ENCODE peak calls at places on chromosomes 2 and 18, in five cellular contexts. Q, N, F, X and D are unnamed samples. For H3K4me1, the result is how much of the 10 kb centered on the place peaks cover.

GRCh38 chr2:235966932-235967331 is 201.3 kb downstream of the GBX2 start:
- DNase-seq in Q (no peak), N (no peak), F (no peak), X (no peak), D (no peak)

GRCh38 chr2:159904565-159905281 is 106.7 kb upstream of the CD302 start:
- DNase-seq in Q (peak), N (peak), F (peak), X (peak), D (no peak)

GRCh38 chr2:232888839-232889529 is 18.9 kb downstream of the SNORC start:
- DNase-seq in Q (no peak), N (no peak), F (no peak), X (peak), D (no peak)

GRCh38 chr2:67838205-67838604 is 224.6 kb downstream of the C1D start:
- DNase-seq in Q (no peak), N (no peak), F (no peak), X (no peak), D (peak)

GRCh38 chr2:79627237-79627636 is 114.4 kb downstream of the CTNNA2 start:
- DNase-seq in Q (no peak), N (no peak), F (no peak), X (no peak), D (no peak)

GRCh38 chr2:28150994-28151393 is 241.7 kb upstream of the FOSL2 start:
- DNase-seq in Q (no peak), N (no peak), F (no peak), X (no peak), D (no peak)

GRCh38 chr2:33213244-33213643 is 263.2 kb upstream of the RASGRP3 start:
- DNase-seq in Q (peak), N (no peak), F (no peak), X (no peak), D (no peak)

GRCh38 chr18:66752733-66753132 is 148.8 kb upstream of the CDH19 start:
- DNase-seq in Q (no peak), N (no peak), F (no peak), X (no peak), D (no peak)

GRCh38 chr2:241139531-241140444 is 9.5 kb downstream of the PASK start:
- DNase-seq in Q (no peak), N (no peak), F (no peak), X (no peak), D (no peak)

GRCh38 chr2:23685201-23685600 is 241.7 kb downstream of the ATAD2B start:
- DNase-seq in Q (no peak), N (no peak), F (no peak), X (no peak), D (no peak)

GRCh38 chr2:105744091-105744908 is 412 bp upstream of the NCK2 start:
- DNase-seq in Q (peak), N (peak), F (peak), X (peak), D (no peak)

GRCh38 chr18:74065366-74065765 is 82.3 kb downstream of the FBXO15 start:
- DNase-seq in Q (no peak), N (no peak), F (no peak), X (no peak), D (no peak)

GRCh38 chr2:254231-254630 is 9.6 kb downstream of the SH3YL1 start:
- DNase-seq in Q (no peak), N (no peak), F (no peak), X (no peak), D (no peak)

GRCh38 chr18:63708650-63709049 is 5.9 kb downstream of the SERPINB11 start:
- DNase-seq in Q (peak), N (no peak), F (no peak), X (no peak), D (no peak)

GRCh38 chr2:84458436-84459027 is 548 bp downstream of the SUCLG1 start:
- DNase-seq in Q (peak), N (no peak), F (no peak), X (no peak), D (no peak)

GRCh38 chr18:23231340-23232021 is 96.2 kb downstream of the CABLES1 start:
- DNase-seq in Q (peak), N (peak), F (peak), X (peak), D (no peak)

GRCh38 chr2:127654084-127654837 is 8.3 kb downstream of the GPR17 start:
- DNase-seq in Q (no peak), N (no peak), F (no peak), X (no peak), D (no peak)

GRCh38 chr2:37153224-37153623 is 3.6 kb downstream of the EIF2AK2 start:
- DNase-seq in Q (no peak), N (no peak), F (no peak), X (no peak), D (no peak)

GRCh38 chr2:155546715-155547555 is 785.6 kb downstream of the NR4A2 start:
- DNase-seq in Q (no peak), N (no peak), F (no peak), X (no peak), D (no peak)

GRCh38 chr18:44627245-44627644 is 53.4 kb upstream of the SETBP1 start:
- DNase-seq in Q (peak), N (no peak), F (no peak), X (no peak), D (no peak)

GRCh38 chr18:48629730-48630324 is 91.0 kb downstream of the CTIF start:
- DNase-seq in Q (peak), N (no peak), F (no peak), X (no peak), D (no peak)

GRCh38 chr18:24825397-24825796 is 365.0 kb downstream of the HRH4 start:
- DNase-seq in Q (no peak), N (no peak), F (no peak), X (no peak), D (no peak)

GRCh38 chr2:143705108-143705686 is 576.0 kb downstream of the ARHGAP15 start:
- DNase-seq in Q (no peak), N (no peak), F (no peak), X (no peak), D (no peak)

GRCh38 chr2:208379192-208379591 is 27.4 kb upstream of the PTH2R start:
- DNase-seq in Q (no peak), N (no peak), F (no peak), X (no peak), D (no peak)

GRCh38 chr2:105005601-105006000 is 32.3 kb upstream of the MRPS9 start:
- DNase-seq in Q (no peak), N (no peak), F (no peak), X (peak), D (no peak)

GRCh38 chr2:224085246-224085645 is 46.2 kb upstream of the SERPINE2 start:
- DNase-seq in Q (no peak), N (no peak), F (no peak), X (no peak), D (no peak)

GRCh38 chr2:17529771-17530170 is 10.7 kb upstream of the VSNL1 start:
- DNase-seq in Q (no peak), N (no peak), F (no peak), X (no peak), D (no peak)

GRCh38 chr18:48418000-48418399 is 8.8 kb upstream of the ZBTB7C start:
- DNase-seq in Q (no peak), N (no peak), F (no peak), X (no peak), D (no peak)

GRCh38 chr2:29293830-29294438 is 178.7 kb downstream of the CLIP4 start:
- DNase-seq in Q (peak), N (no peak), F (peak), X (no peak), D (no peak)

GRCh38 chr2:26033270-26033768 is 565 bp upstream of the RAB10 start:
- DNase-seq in Q (peak), N (no peak), F (no peak), X (peak), D (peak)

GRCh38 chr18:8367217-8367988 is 241.8 kb upstream of the RAB12 start:
- DNase-seq in Q (peak), N (no peak), F (no peak), X (peak), D (no peak)

GRCh38 chr2:236711440-236711839 is 141.8 kb downstream of the ACKR3 start:
- DNase-seq in Q (no peak), N (no peak), F (peak), X (no peak), D (no peak)

GRCh38 chr2:240436626-240437180 is 1.2 kb downstream of the GPC1 start:
- DNase-seq in Q (no peak), N (peak), F (no peak), X (no peak), D (no peak)

GRCh38 chr18:6414723-6415362 is at the start of gene L3MBTL4:
- DNase-seq in Q (no peak), N (peak), F (peak), X (peak), D (peak)

GRCh38 chr2:222000326-222000725 is 298.5 kb downstream of the PAX3 start:
- DNase-seq in Q (no peak), N (no peak), F (no peak), X (no peak), D (no peak)

GRCh38 chr2:171159326-171160118 is 1.2 kb downstream of the TLK1 start:
- DNase-seq in Q (peak), N (peak), F (peak), X (peak), D (no peak)

GRCh38 chr2:171160119-171160629 is 519 bp downstream of the TLK1 start:
- DNase-seq in Q (peak), N (peak), F (peak), X (peak), D (peak)

GRCh38 chr2:171158036-171158789 is 2.5 kb downstream of the TLK1 start:
- DNase-seq in Q (no peak), N (no peak), F (no peak), X (no peak), D (no peak)

GRCh38 chr2:171160630-171161424 is at the start of gene TLK1:
- DNase-seq in Q (peak), N (peak), F (peak), X (peak), D (no peak)

DNA sequence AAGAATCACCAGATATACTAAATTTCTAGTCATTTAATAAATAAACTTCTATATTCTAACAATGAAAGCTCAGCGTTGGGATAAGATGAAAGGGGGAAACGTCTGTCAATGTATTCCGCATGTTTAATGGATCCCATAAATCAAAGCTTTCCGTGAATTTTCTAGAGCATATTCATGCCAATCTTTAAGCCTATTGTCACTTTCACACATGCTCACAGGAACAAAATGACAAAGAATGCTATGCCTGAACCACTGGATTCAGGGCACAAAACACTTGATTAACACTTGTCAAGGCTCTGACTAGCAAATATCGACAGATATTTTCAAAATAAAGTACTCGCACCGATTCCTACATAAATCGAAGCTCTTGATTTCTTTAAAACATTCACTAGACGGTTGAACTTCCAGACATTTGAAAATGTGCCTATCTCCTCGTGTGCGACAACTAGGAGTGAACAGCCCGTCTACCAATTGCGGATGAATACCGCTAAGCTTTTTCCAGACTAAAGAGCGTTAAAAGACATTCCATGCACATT is 1.8 kb downstream of the TLK1 start:
- DNase-seq in Q (no peak), N (no peak), F (no peak), X (no peak), D (no peak)
- H3K4me1 ChIP-seq in Q (under half), N (half or more), F (under half), X (half or more), D (half or more)

DNA sequence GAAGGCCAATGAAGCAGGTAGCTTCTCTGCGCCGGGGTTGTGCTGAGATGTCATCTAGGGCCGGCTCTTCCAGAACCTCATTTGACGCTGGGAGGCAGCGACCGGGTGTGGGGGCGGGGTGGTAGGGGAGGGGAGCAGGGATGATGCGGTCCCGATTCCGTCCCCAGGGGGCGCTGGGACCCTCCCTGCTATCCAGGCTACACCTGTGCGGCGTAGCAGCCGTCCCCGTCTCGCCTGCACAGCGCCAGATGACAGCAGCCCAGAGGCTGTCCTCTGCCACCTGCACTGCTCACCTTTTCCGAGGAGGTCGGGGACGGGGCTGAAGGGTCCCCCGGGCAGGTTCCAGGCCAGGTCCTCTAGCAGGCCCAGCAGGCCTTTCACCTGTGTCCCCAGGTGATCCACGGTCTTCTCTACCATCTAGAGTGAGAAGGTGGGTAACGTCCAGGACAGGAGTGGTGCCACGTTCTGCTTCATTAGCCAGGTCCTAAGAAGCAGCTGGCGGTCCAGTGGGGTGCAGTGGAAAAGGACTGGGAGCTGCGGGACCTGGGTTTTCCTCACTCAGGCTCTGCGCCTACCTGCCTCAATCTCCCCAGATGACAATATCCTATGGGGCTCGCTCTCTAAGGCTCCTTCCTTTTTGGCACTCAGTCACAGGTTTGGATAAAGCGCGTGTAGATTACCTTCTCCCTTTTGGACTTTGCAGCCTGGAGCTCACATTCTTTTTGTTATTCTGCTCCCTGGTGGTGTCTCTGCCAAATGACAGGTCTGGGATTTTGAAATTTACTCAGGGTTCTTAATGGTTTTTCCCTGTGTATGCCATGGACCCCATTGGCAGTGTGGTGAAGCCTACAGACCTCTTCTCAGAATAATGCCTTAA is 56.0 kb upstream of the RAB6C start:
- DNase-seq in Q (peak), N (no peak), F (peak), X (no peak), D (peak)
- H3K4me3 ChIP-seq in Q (no peak), N (peak), F (no peak), X (peak), D (peak)

GRCh38 chr2:74441690-74442482 is at the start of gene RTKN:
- DNase-seq in Q (no peak), N (peak), F (no peak), X (peak), D (no peak)

GRCh38 chr2:74439373-74440004 is 2.2 kb downstream of the RTKN start:
- DNase-seq in Q (no peak), N (no peak), F (no peak), X (no peak), D (no peak)

GRCh38 chr2:74441111-74441689 is 537 bp downstream of the RTKN start:
- DNase-seq in Q (no peak), N (no peak), F (no peak), X (no peak), D (no peak)

GRCh38 chr2:74440005-74440377 is 1.7 kb downstream of the RTKN start:
- DNase-seq in Q (peak), N (peak), F (peak), X (no peak), D (no peak)

DNA sequence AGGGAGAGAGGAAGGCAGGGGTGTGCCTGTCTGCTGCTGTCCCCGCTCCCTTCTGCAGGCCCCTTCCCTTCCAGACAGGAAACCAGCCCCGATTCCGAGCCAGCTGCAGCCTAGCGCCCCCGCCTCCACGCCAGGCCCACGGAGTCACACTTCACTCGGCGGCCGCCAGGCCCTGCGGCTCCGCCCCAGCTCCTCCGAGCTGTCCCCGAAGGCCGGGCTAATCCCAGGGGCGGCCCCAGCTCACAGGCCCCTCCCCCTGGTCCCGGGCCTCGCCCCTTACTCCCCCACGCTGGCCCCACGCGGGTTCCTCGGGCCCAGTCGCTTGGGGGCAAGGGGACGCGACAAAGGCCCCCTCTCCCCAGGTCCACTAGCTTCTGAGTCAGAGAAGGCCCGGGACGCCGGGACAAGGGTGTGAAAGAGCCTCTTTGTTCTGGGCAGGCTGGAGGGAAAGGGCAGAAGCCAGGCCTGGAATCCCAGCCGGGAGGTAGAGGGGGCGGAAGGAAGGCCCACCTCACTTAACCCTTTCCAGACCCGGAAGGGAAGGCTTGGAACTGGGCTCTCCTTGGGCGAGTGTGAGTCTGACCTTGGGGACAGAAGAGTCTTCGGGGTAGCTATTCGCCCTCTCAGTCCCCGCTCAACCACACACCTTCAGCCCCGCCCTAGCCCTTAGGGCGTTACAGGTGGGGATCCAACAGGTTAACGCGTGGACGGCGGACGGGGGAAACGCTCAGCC is 1.2 kb downstream of the RTKN start:
- DNase-seq in Q (peak), N (peak), F (peak), X (peak), D (peak)
- TF ChIP-seq CTCF in Q (peak), N (peak), F (peak), X (peak), D (peak)

DNA sequence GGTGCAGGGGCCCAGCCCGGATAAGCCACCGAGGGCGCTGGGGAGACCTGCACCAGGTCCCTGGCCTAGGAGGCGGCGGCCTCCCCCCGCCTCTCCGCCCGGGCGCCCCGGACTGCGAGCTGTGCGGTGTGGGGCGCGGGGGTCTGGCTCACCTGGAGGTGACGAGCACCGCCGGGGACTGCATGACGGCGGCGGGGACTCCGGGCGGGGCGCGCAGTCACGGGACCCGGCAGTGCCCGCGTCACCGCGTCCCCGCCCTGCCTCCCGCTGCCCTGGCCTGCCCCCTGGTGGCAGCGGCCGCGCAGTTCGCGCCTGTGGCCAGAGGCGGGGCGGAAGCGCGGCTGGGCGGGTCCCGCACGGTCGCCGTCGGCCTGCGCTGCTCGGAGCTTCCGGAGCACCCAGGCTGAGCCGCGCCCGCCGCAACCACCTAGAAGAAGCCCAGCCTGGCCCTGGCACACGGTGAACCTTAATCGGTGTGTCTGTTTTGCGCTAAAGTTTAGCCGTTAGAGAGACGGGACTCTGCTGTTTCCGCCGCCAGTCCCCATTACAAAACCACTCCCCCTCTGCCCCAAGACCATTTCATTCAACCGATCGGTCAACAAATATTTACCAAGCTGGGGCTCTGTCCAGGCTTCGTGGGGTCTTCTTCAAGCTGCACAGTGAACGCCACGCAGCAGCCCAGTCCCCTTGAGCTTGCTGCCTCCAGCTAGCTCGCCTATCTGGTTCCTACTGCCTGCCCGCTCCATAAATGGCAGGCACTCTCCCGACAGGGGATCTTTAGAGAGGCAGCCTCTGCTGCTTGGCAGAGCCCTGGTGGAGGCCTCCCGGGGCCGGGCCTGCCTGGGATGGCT is at the start of gene HS1BP3:
- DNase-seq in Q (peak), N (peak), F (peak), X (peak), D (peak)
- H3K4me1 ChIP-seq in Q (under half), N (under half), F (under half), X (under half), D (half or more)